ENCODE peak calls at places on chromosomes 5 and 9, in five cellular contexts. N is lower leg skin, H is coronary artery, O is bronchial epithelial cell, V is spleen. T is an unnamed sample.

GRCh38 chr5:112141582-112141981 is 277.5 kb downstream of the EPB41L4A start:
- DNase-seq in N (no peak), O (no peak), V (no peak), H (no peak), T (no peak)

GRCh38 chr5:61866930-61867329 is 439.1 kb upstream of the KIF2A start:
- DNase-seq in N (no peak), O (peak), H (no peak), V (no peak), T (peak)

GRCh38 chr9:69857131-69857530 is 36.5 kb downstream of the CFAP95 start:
- DNase-seq in V (no peak), N (no peak), O (peak), H (no peak), T (peak)

GRCh38 chr5:6832994-6833393 is 119.8 kb downstream of the TENT4A start:
- DNase-seq in N (no peak), O (no peak), V (no peak), H (peak), T (peak)

GRCh38 chr9:108149346-108149745 is 659.8 kb upstream of the KLF4 start:
- DNase-seq in V (no peak), N (no peak), O (no peak), H (no peak), T (no peak)

GRCh38 chr9:19230356-19231125 is at the start of gene DENND4C:
- DNase-seq in V (peak), N (peak), H (peak), O (peak), T (peak)

GRCh38 chr5:119828536-119828935 is 199.2 kb downstream of the FAM170A start:
- DNase-seq in H (no peak), N (no peak), V (no peak), O (no peak), T (peak)

GRCh38 chr5:113678924-113679575 is 165.6 kb downstream of the YTHDC2 start:
- DNase-seq in H (no peak), V (no peak), N (no peak), O (peak), T (peak)

GRCh38 chr9:134671341-134672113 is 29.9 kb downstream of the COL5A1 start:
- DNase-seq in V (peak), H (no peak), O (no peak), N (no peak), T (no peak)

GRCh38 chr9:134494905-134495304 is 146.7 kb upstream of the COL5A1 start:
- DNase-seq in V (peak), N (no peak), O (no peak), H (no peak), T (no peak)

GRCh38 chr5:96572864-96573512 is 89.2 kb upstream of the CAST start:
- DNase-seq in O (peak), V (no peak), N (no peak), H (no peak), T (peak)

GRCh38 chr5:43192558-43193170 is 639 bp downstream of the NIM1K start:
- DNase-seq in H (no peak), N (no peak), O (peak), V (peak), T (peak)

GRCh38 chr5:178464431-178465048 is 125.7 kb downstream of the COL23A1 start:
- DNase-seq in V (no peak), O (no peak), H (no peak), N (no peak), T (no peak)

GRCh38 chr9:16794871-16795639 is 75.4 kb downstream of the BNC2 start:
- DNase-seq in V (no peak), O (no peak), H (peak), N (peak), T (peak)

GRCh38 chr9:93345630-93346239 is 105.8 kb upstream of the FAM120A start:
- DNase-seq in N (no peak), H (no peak), V (no peak), O (no peak), T (no peak)

GRCh38 chr5:120367896-120368634 is 96.0 kb upstream of the PRR16 start:
- DNase-seq in V (no peak), H (no peak), O (peak), N (no peak), T (no peak)

GRCh38 chr5:176629317-176629852 is 949 bp downstream of the SNCB start:
- DNase-seq in V (peak), O (no peak), H (no peak), N (no peak), T (no peak)

GRCh38 chr5:74638776-74639537 is 1.6 kb downstream of the ENC1 start:
- DNase-seq in H (no peak), N (no peak), V (no peak), O (peak), T (no peak)

GRCh38 chr5:11143456-11144267 is 382.6 kb upstream of the DAP start:
- DNase-seq in V (no peak), H (no peak), N (no peak), O (no peak), T (no peak)

GRCh38 chr9:23663536-23663935 is 162.5 kb downstream of the ELAVL2 start:
- DNase-seq in O (no peak), N (no peak), H (no peak), V (no peak), T (no peak)

GRCh38 chr5:119268387-119269060 is 87.3 kb upstream of the TNFAIP8 start:
- DNase-seq in N (peak), V (peak), O (peak), H (peak), T (peak)

GRCh38 chr9:120443489-120443888 is 136.5 kb downstream of the CDK5RAP2 start:
- DNase-seq in V (no peak), O (no peak), N (no peak), H (no peak), T (peak)

GRCh38 chr5:34547300-34548085 is 108.6 kb upstream of the RAI14 start:
- DNase-seq in H (no peak), N (no peak), V (no peak), O (no peak), T (no peak)

GRCh38 chr9:93237535-93237934 is 53.6 kb downstream of the WNK2 start:
- DNase-seq in V (no peak), H (no peak), N (no peak), O (no peak), T (no peak)

GRCh38 chr9:135980926-135981630 is 19.9 kb upstream of the UBAC1 start:
- DNase-seq in H (no peak), N (no peak), V (no peak), O (no peak), T (no peak)

GRCh38 chr9:15373201-15373530 is 49.5 kb upstream of the SNAPC3 start:
- DNase-seq in O (no peak), V (no peak), H (no peak), N (no peak), T (peak)

GRCh38 chr5:16809816-16810502 is 126.1 kb downstream of the MYO10 start:
- DNase-seq in O (no peak), V (no peak), H (no peak), N (peak), T (peak)

GRCh38 chr9:130138791-130139190 is 33.4 kb upstream of the NCS1 start:
- DNase-seq in H (no peak), V (no peak), N (peak), O (peak), T (peak)

GRCh38 chr9:126738553-126738952 is 66.3 kb upstream of the ZBTB43 start:
- DNase-seq in O (no peak), H (no peak), V (no peak), N (no peak), T (no peak)

GRCh38 chr9:133125706-133126696 is 5.0 kb upstream of the RALGDS start:
- DNase-seq in N (no peak), V (no peak), O (no peak), H (no peak), T (no peak)

GRCh38 chr5:173598686-173599085 is 17.8 kb downstream of the BOD1 start:
- DNase-seq in N (no peak), O (no peak), H (no peak), V (no peak), T (peak)

GRCh38 chr5:160197341-160198147 is 31.8 kb upstream of the FABP6 start:
- DNase-seq in V (no peak), O (no peak), N (no peak), H (no peak), T (no peak)

GRCh38 chr9:14654932-14655331 is 38.3 kb downstream of the ZDHHC21 start:
- DNase-seq in V (no peak), O (no peak), N (no peak), H (no peak), T (peak)

GRCh38 chr5:119022017-119022745 is 33.8 kb upstream of the DTWD2 start:
- DNase-seq in N (no peak), H (no peak), V (peak), O (peak), T (peak)

GRCh38 chr5:126912607-126913006 is 117.8 kb downstream of the MARCHF3 start:
- DNase-seq in V (no peak), H (no peak), N (no peak), O (no peak), T (peak)

DNA sequence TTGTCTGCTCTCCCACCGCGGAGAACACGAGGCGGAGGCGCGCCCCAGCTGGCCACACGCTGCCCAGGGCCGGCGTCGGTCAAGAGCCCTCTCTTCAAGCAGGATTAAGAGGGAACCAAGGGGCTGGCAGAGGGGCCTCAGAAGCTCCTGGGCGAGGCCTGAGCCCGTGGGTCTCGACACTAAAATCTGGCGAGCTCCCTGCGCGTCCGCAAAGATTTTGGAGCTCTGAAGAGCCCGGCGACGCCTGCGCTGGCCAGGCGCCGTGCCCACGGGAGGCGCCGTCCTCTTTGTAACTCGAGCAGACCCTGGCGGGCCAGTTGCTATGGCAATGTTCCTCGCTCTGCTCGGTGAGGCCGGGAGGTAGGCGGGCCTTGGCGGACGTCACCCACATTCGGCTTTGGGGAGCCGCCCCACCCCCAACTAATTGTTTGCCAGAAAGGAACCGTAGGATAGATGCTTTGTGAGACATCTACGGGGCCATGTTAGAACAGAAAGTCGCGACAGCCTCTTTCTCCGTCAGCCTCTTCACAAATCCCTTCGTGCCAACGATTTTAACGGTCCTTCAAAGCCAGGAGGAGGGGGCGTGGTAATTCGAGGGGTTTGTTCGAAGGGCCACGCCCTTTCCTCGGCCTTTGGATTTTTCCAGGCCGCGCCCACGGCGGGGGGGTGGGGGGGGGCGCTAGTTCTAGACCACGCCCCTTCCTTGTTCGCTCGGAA is 735 bp upstream of the CNOT8 start:
- DNase-seq in H (peak), V (peak), N (peak), O (peak), T (peak)
- TF ChIP-seq CTCF in H (no peak), V (no peak), N (no peak), O (peak), T (no peak)

DNA sequence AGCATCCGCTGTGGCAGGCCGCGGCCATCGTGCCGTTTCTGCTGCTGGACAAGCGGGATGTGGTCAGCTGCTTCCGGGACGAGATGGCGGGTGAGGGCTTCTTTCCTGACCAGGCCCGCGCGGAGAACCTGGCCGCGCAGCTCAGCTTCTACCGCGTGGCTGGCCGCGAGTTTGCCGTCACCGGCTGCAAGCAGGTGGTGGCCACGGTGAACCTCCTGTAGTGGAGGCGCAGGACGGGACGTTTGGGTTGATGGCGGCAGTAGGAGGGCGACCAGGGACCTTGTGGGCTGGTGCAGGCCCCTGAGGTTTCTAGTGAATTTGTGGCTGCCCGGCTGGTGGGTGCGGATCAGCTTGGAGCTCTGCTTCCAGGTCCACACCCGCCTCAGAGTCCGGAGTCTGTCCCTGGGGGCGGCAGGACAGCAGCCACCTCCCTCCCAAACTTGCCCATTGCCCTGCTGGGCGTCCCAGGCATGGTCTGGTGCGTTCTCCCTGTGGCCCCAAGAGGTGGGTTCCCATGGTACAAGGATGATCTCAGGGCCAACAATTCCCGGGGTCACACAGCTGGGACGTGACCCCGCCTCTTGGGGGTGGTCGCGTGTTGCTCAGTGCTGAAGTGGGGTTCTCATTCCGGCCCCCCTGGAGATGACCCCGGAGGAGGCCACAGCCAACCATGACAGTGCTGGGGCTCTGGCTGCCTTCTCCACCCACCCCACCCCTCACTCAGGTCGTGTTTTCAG is 2.4 kb downstream of the TOR4A start:
- DNase-seq in O (no peak), N (no peak), V (peak), H (peak), T (no peak)
- H3K4me3 ChIP-seq in O (no peak), N (no peak), V (no peak), H (no peak), T (no peak)

DNA sequence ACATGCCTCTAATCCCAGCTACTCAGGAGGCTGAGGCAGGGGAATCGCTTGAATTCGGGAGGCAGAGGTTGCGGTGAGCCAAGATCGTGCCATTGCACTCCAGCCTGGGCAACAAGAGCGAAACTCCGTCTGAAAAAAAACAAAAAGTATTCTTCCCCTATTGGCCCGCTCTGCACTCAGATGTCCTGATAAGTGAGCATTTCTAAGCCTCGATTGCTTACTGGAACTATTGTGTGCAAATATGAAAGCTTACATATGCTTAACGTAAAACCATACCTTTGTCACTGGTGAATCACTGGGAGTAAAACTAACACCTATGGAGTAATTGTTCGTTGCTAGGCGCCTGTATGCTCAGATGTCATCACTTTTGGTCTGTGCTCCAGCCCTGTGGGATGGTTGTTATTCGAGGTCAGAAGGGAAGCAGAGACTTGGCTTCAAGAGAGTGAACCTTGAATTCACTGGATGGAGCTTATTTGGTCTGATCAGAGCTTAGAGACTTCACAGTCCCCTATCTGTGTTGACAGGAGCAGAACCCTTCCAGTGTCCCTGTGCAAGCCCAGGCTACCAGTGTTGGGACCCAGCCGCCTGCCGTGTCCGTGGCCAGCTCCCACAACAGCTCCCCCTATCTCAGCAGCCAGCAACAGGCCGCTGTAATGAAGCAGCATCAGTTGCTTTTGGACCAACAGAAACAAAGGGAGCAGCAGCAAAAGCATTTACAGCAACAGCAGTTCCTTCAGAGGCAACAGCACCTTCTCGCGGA is 25.3 kb upstream of the LTC4S start:
- DNase-seq in V (peak), O (peak), N (no peak), H (no peak), T (no peak)
- TF ChIP-seq CTCF in V (no peak), O (no peak), N (no peak), H (no peak), T (no peak)

DNA sequence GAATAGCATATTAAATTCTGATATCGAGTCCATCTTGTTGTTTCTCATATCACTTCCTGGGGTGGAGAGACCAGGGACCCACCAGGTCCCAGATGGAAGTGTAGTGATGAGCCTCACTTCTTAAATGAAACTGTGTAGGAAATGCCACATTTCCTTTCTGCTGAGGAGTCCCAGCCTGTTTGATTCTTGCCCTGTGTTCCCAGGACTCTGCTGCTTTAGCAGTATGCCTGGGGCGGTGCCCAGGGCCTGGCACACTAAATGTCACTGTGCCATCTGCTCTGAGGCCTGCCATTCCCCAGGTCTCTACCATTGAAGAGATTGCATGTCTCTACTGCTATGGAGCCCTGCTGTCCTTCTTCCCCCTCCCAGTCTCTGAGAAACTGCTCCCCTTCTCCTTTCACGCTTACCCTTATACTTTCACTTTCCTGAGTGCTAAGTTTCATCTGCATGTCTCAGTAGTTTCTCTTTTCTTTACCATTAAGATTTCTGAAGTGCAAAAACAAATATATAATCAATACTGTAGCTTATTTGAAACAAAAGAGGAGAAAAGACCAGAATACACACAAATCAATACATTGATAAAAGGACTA is 260.4 kb downstream of the GABRB2 start:
- DNase-seq in N (no peak), H (no peak), V (no peak), O (no peak), T (no peak)
- H3K4me3 ChIP-seq in N (no peak), H (no peak), V (no peak), O (no peak), T (no peak)

DNA sequence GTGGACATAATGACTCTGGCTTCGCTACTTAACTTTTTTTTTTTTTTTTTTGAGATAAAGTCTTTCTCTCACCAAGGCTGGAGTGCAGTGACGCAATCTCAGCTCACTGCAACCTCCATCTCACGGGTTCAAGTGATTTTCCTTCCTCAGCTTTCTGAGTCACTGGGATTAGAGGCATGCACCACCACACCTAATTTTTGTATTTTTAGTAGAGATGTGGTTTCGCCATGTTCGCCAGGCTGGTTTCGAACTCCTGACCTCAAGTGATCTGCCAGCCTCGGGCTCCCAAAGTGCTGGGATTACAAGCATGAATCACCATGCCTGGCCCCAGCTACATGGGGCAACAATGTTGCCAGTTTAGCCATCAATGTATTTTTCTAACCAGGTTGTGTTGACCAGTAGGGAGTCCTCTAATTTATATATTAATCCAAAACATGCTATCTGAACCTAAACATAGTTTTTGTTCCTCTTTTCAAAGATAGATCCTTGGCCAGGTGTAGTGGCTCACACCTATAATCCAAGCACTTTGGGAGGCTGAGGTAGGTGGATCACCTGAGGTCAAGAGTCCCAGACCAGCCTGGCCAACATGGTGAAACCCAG is 120.3 kb upstream of the LHFPL2 start:
- DNase-seq in O (no peak), H (no peak), N (no peak), V (no peak), T (no peak)
- TF ChIP-seq CTCF in O (no peak), H (no peak), N (no peak), V (no peak), T (no peak)